ENCODE peak calls at places on chromosomes 6 and 20, in seven cellular contexts. W is fibroblast of mammary gland, M is GM12865, A is upper lobe of right lung, Y is lung, V is psoas muscle, E is breast epithelium. I is an unnamed sample.

GRCh38 chr6:134247271-134247833 is 70.6 kb downstream of the SGK1 start:
- DNase-seq in A (no peak), W (no peak), Y (no peak), E (no peak), V (no peak), M (peak), I (no peak)

GRCh38 chr20:25253606-25254275 is 5.9 kb downstream of the PYGB start:
- DNase-seq in E (no peak), V (no peak), Y (no peak), W (peak), M (no peak), A (no peak), I (no peak)

GRCh38 chr6:128882560-128882959 is 378 bp upstream of the LAMA2 start:
- DNase-seq in E (no peak), V (no peak), Y (no peak), M (no peak), A (no peak), W (no peak), I (no peak)

GRCh38 chr6:74431873-74432272 is 735.9 kb downstream of the CD109 start:
- DNase-seq in A (no peak), W (peak), Y (no peak), E (no peak), V (no peak), M (no peak), I (no peak)

GRCh38 chr6:141199074-141199473 is 933.7 kb upstream of the GJE1 start:
- DNase-seq in M (no peak), V (no peak), E (no peak), Y (no peak), A (no peak), W (peak), I (no peak)

GRCh38 chr6:88992741-88993557 is 29.5 kb upstream of the RNGTT start:
- DNase-seq in E (no peak), Y (no peak), W (peak), A (no peak), M (no peak), V (no peak), I (no peak)

GRCh38 chr20:51487525-51488279 is 54.8 kb downstream of the NFATC2 start:
- DNase-seq in M (no peak), E (no peak), A (no peak), V (no peak), W (peak), Y (no peak), I (peak)

GRCh38 chr6:30719356-30719755 is 796 bp upstream of the TUBB start:
- DNase-seq in A (no peak), E (no peak), W (no peak), V (no peak), Y (no peak), M (peak), I (no peak)

GRCh38 chr20:48910360-48910781 is 11.1 kb upstream of the ARFGEF2 start:
- DNase-seq in M (peak), A (no peak), V (no peak), Y (no peak), E (no peak), W (no peak), I (no peak)

GRCh38 chr6:43274916-43275597 is 23.0 kb upstream of the SLC22A7 start:
- DNase-seq in M (no peak), V (no peak), A (peak), E (no peak), Y (no peak), W (no peak), I (no peak)

GRCh38 chr6:55578537-55579363 is at the start of gene HMGCLL1:
- DNase-seq in Y (peak), A (peak), V (peak), M (no peak), E (no peak), W (no peak), I (peak)
- H3K4me3 ChIP-seq in Y (peak), A (peak), V (peak), M (no peak), E (peak), W (peak), I (peak)

DNA sequence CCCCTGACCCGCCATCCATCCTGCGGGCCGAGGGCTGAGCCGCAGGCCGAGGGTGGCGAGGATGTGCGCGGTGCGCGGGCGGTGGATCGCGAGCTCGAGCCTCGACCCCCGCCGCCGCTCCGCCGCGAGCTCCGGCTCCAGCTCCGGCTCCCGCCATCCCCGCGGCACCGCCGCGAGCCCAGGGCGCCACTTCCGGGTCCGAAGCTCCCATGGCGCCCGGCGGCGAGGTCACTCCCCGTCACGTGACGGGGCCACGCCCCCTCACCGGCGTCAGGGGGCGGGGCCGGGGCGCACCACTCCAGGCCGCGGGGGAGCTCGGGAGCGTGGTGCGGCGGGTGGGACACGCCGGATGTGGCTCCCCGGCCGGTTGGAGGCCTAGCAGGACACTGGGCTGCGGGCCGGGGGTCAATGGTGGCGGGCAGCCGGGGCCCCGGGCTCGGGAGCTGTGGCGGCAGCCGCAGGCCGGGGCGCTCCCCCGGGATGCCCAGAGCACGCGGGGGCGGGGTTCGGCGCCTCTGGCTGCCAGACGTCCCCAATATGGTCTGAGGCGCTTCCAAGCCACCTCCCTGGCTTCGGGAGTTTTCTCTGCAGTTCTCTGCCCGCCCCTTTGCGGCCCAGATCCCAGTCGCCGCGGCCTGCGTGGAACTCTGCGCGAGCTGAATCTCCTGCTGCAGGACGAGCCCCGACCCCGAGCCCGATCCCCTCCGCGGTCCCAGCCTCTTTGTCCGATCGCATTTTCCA is at the start of gene MTCH1:
- DNase-seq in M (peak), A (peak), V (peak), Y (peak), E (peak), W (peak), I (no peak)
- TF ChIP-seq CTCF in M (no peak), A (no peak), V (no peak), Y (no peak), E (peak), W (no peak), I (no peak)

GRCh38 chr6:167700199-167700598 is 126.5 kb upstream of the AFDN start:
- DNase-seq in Y (no peak), M (no peak), V (no peak), E (no peak), W (no peak), A (peak), I (no peak)
- H3K4me3 ChIP-seq in Y (no peak), M (no peak), V (no peak), E (no peak), W (no peak), A (no peak), I (no peak)

GRCh38 chr6:16978686-16979085 is 123.2 kb upstream of the STMND1 start:
- DNase-seq in E (no peak), Y (no peak), A (no peak), V (no peak), W (no peak), M (no peak), I (no peak)
- TF ChIP-seq CTCF in E (no peak), Y (no peak), A (no peak), V (no peak), W (no peak), M (no peak), I (no peak)

GRCh38 chr20:43446361-43446879 is 11.3 kb upstream of the SRSF6 start:
- DNase-seq in A (no peak), M (no peak), W (peak), V (no peak), E (no peak), Y (no peak), I (no peak)

GRCh38 chr20:43444107-43444506 is 13.6 kb upstream of the SRSF6 start:
- DNase-seq in W (no peak), E (no peak), A (no peak), V (no peak), Y (no peak), M (no peak), I (no peak)

GRCh38 chr20:43452404-43453126 is 5.1 kb upstream of the SRSF6 start:
- DNase-seq in A (no peak), E (no peak), V (no peak), Y (no peak), W (no peak), M (no peak), I (no peak)

GRCh38 chr20:43451400-43451799 is 6.3 kb upstream of the SRSF6 start:
- DNase-seq in E (no peak), V (no peak), A (no peak), W (no peak), Y (no peak), M (no peak), I (no peak)

DNA sequence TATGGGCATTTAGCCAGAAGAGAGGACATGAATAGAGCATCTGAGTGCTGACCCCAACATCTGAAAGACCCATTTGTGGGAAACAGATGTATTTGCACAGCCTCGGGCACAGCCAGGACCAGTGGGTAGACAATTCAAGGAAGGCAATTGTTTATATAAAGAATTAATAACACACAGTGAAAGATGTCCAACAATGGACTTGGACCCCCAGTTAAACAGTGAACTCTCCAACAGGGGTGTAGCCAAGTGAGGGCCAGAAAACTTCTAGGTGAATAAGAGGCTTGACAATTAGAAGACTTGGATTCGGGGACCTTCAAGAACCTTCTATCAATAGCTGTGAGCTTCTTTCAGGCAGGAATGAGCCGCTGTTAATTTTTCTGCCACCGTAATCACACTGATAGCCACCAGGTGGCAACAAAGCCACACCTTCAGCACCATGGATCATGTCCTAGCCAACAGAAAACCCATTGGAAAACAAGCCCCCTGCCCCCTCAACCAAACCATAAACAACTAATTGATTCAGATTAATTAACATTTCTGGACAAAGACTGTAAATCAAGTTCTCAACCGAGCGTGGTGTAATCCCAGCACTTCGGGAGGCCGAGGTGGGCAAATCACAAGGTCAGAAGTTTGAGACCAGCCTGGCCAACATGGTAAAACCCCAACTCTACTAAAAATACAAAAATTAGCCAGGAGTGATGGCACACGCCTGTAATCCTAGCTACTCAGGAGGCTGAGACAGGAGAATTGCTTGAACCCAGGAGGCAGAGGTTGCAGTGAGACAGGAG is 8.8 kb upstream of the SRSF6 start:
- DNase-seq in M (peak), Y (no peak), W (peak), E (no peak), A (no peak), V (no peak), I (no peak)
- H3K4me3 ChIP-seq in M (no peak), Y (no peak), W (no peak), E (no peak), A (no peak), V (no peak), I (no peak)

GRCh38 chr20:54980321-54980960 is 505.0 kb downstream of the DOK5 start:
- DNase-seq in W (peak), M (peak), E (no peak), A (no peak), V (no peak), Y (no peak), I (no peak)
- TF ChIP-seq CTCF in W (peak), M (peak), E (no peak), A (peak), V (peak), Y (no peak), I (peak)

GRCh38 chr20:50218987-50219435 is 28.4 kb downstream of the CEBPB start:
- DNase-seq in V (no peak), Y (no peak), M (no peak), W (peak), E (no peak), A (no peak), I (no peak)
- H3K4me3 ChIP-seq in V (no peak), Y (no peak), M (no peak), W (no peak), E (no peak), A (no peak), I (no peak)

GRCh38 chr6:37741757-37742400 is 44.2 kb upstream of the MDGA1 start:
- DNase-seq in E (no peak), A (no peak), M (no peak), Y (no peak), W (no peak), V (no peak), I (no peak)
- TF ChIP-seq CTCF in E (no peak), A (peak), M (peak), Y (no peak), W (no peak), V (peak), I (peak)

DNA sequence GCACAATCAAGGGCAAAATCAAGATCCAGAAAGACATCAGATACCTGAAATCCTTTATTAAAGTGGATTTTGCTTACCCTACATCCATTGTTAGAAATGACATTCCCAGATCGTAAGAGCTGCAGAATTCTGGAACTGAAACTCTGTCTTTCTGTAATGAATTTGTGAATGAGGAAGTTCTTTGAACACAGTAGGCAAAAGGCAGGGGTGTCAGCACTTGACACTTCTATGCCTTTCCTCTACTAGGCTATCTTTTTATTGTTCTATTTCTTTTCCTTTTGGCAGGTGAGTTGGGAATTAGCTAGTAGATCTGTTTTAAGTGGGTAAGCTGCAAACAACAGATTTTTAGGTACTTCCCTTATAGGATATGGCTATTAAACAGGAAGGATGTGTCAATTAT is 126.3 kb downstream of the CARMIL1 start:
- DNase-seq in M (peak), V (no peak), E (no peak), Y (no peak), W (no peak), A (no peak), I (no peak)
- H3K4me3 ChIP-seq in M (peak), V (no peak), E (no peak), Y (no peak), W (no peak), A (no peak), I (no peak)

GRCh38 chr6:125791151-125791819 is 525 bp downstream of the NCOA7 start:
- DNase-seq in Y (no peak), M (peak), W (peak), V (no peak), E (no peak), A (no peak), I (no peak)

GRCh38 chr6:125790403-125791150 is at the start of gene NCOA7:
- DNase-seq in A (peak), E (peak), V (peak), Y (peak), W (peak), M (peak), I (no peak)

GRCh38 chr6:125792172-125792571 is 1.4 kb downstream of the NCOA7 start:
- DNase-seq in W (no peak), A (no peak), E (no peak), Y (no peak), V (no peak), M (no peak), I (no peak)

GRCh38 chr6:125792680-125793079 is 1.9 kb downstream of the NCOA7 start:
- DNase-seq in A (no peak), W (peak), M (no peak), V (no peak), E (no peak), Y (no peak), I (no peak)

GRCh38 chr6:125791820-125792165 is 1.0 kb downstream of the NCOA7 start:
- DNase-seq in Y (no peak), M (no peak), A (no peak), V (no peak), W (no peak), E (no peak), I (no peak)
- TF ChIP-seq CTCF in Y (no peak), M (no peak), A (no peak), V (no peak), W (no peak), E (peak), I (no peak)